ENCODE peak calls at places on chromosome 21, in five cellular contexts. Q, B, F, J and N are unnamed samples.
A peak's percentile ranks its signal among the peaks of the same experiment; 100 is the strongest.

GRCh38 chr21:38814126-38815059 is 8.7 kb downstream of the ETS2 start:
- DNase-seq in J (peak; percentile 40), Q (peak; percentile 41), F (no peak), B (no peak), N (no peak)

GRCh38 chr21:28971171-28971570 is 21.5 kb downstream of the LTN1 start:
- DNase-seq in Q (no peak), B (no peak), J (peak; percentile 16), F (no peak), N (no peak)

GRCh38 chr21:38662224-38662568 is 143.5 kb upstream of the ETS2 start:
- DNase-seq in J (peak; percentile 36), Q (no peak), B (no peak), F (no peak), N (no peak)

GRCh38 chr21:42218836-42219605 is at the start of gene ABCG1:
- DNase-seq in Q (peak; percentile 73), J (peak; percentile 87), B (no peak), F (no peak), N (no peak)

GRCh38 chr21:26449161-26449560 is 123.9 kb downstream of the CYYR1 start:
- DNase-seq in Q (no peak), F (no peak), J (no peak), B (no peak), N (no peak)

GRCh38 chr21:25039461-25040380 is 567.6 kb downstream of the MRPL39 start:
- DNase-seq in B (no peak), F (peak; percentile 4), Q (no peak), J (peak; percentile 34), N (no peak)

GRCh38 chr21:32494946-32495703 is 82.6 kb downstream of the EVA1C start:
- DNase-seq in Q (no peak), F (no peak), B (no peak), J (peak; percentile 32), N (no peak)

GRCh38 chr21:20351138-20351537 is 647.1 kb upstream of the NCAM2 start:
- DNase-seq in Q (no peak), F (no peak), B (no peak), J (no peak), N (no peak)

GRCh38 chr21:39141502-39141901 is 41.7 kb downstream of the PSMG1 start:
- DNase-seq in F (no peak), Q (peak; percentile 41), J (no peak), B (no peak), N (no peak)

GRCh38 chr21:35428489-35428888 is 379.4 kb upstream of the RUNX1 start:
- DNase-seq in Q (no peak), J (peak; percentile 16), F (no peak), B (peak; percentile 59), N (no peak)

GRCh38 chr21:28099296-28099695 is 893.4 kb downstream of the LTN1 start:
- DNase-seq in Q (peak; percentile 25), B (no peak), J (no peak), F (no peak), N (no peak)

GRCh38 chr21:17930102-17930501 is 110.9 kb upstream of the C21orf91 start:
- DNase-seq in F (no peak), Q (no peak), J (no peak), B (no peak), N (no peak)

GRCh38 chr21:26965091-26965566 is 1.8 kb downstream of the ADAMTS5 start:
- DNase-seq in Q (no peak), B (no peak), F (no peak), J (no peak), N (no peak)

GRCh38 chr21:41428311-41428710 is 2.3 kb downstream of the MX1 start:
- DNase-seq in J (no peak), B (peak; percentile 43), F (no peak), Q (no peak), N (no peak)

GRCh38 chr21:39346671-39347327 is 2.1 kb downstream of the HMGN1 start:
- DNase-seq in J (no peak), Q (no peak), B (no peak), F (no peak), N (no peak)

GRCh38 chr21:28754127-28754611 is 238.5 kb downstream of the LTN1 start:
- DNase-seq in Q (no peak), B (peak; percentile 88), F (no peak), J (no peak), N (no peak)

GRCh38 chr21:21101911-21102310 is 103.7 kb downstream of the NCAM2 start:
- DNase-seq in F (no peak), J (peak; percentile 76), B (no peak), Q (no peak), N (no peak)

DNA sequence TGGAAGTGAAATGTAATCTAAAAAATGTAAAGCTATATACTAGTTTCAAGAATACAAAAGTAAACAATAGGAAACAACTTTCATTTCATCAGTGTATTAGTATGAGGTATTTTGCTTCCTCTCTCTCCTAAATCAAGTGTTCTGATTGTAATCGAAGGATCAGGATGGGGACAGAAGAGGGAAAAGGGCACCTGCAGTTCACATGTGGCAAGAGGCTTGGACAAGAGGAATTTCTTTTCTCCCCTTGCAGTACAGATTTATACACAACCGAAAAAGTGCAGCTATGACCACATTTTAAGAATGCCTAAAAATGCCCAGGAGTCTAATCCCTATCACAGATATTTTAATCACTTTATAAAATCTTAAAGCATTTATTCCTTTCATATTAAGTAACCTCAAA is 63.7 kb downstream of the NRIP1 start:
- DNase-seq in B (no peak), F (no peak), J (no peak), Q (no peak), N (no peak)
- H3K4me1 ChIP-seq in B (no peaks in the 10 kb centered on the region), F (no peaks in the 10 kb centered on the region), J (peaks cover 25% of the 10 kb centered on the region), Q (peaks cover 10% of the 10 kb centered on the region), N (peaks cover 9% of the 10 kb centered on the region)

GRCh38 chr21:36966066-36966845 is at the start of gene HLCS:
- DNase-seq in J (peak; percentile 78), B (no peak), F (no peak), Q (peak; percentile 71), N (no peak)
- H3K4me1 ChIP-seq in J (peaks cover 5% of the 10 kb centered on the region), B (no peaks in the 10 kb centered on the region), F (peaks cover 11% of the 10 kb centered on the region), Q (no peaks in the 10 kb centered on the region), N (peaks cover 9% of the 10 kb centered on the region)

GRCh38 chr21:43953028-43953427 is 59.1 kb upstream of the TRAPPC10 start:
- DNase-seq in J (no peak), F (no peak), B (no peak), Q (no peak), N (no peak)
- H3K4me1 ChIP-seq in J (no peaks in the 10 kb centered on the region), F (no peaks in the 10 kb centered on the region), B (no peaks in the 10 kb centered on the region), Q (no peaks in the 10 kb centered on the region), N (no peaks in the 10 kb centered on the region)

DNA sequence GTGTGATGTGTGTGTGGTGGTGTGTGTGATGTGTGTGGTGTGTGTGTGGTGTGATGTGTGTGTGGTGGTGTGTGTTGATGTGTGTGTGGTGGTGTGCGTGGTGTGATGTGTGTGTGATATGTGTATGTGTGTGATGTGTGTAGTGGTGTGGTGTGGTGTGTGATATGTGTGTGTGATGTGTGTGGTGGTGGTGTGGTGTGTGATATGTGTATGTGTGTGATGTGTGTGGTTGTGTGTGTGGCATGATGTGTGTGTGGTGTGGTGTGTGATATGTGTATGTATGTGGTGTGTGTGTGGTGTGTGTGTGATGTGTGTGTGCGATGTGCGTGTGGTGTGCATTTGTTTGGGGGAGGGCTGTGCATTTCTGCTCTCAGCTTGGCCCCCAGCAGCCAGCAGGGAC is 7.1 kb upstream of the PCBP3 start:
- DNase-seq in J (no peak), B (no peak), Q (no peak), F (no peak), N (no peak)
- H3K4me1 ChIP-seq in J (peaks cover 5% of the 10 kb centered on the region), B (no peaks in the 10 kb centered on the region), Q (peaks cover 14% of the 10 kb centered on the region), F (no peaks in the 10 kb centered on the region), N (peaks cover 7% of the 10 kb centered on the region)

GRCh38 chr21:44874497-44875331 is 1.2 kb upstream of the PTTG1IP start:
- DNase-seq in J (peak; percentile 63), B (peak; percentile 85), F (no peak), Q (peak; percentile 61), N (no peak)

GRCh38 chr21:44872266-44872567 is 1.3 kb downstream of the PTTG1IP start:
- DNase-seq in Q (no peak), F (no peak), B (no peak), J (no peak), N (no peak)

GRCh38 chr21:44872568-44873355 is 728 bp downstream of the PTTG1IP start:
- DNase-seq in Q (peak; percentile 51), B (no peak), F (no peak), J (peak; percentile 38), N (no peak)

GRCh38 chr21:44874240-44874496 is 678 bp upstream of the PTTG1IP start:
- DNase-seq in J (no peak), B (no peak), Q (no peak), F (no peak), N (no peak)

GRCh38 chr21:44873356-44874239 is at the start of gene PTTG1IP:
- DNase-seq in J (peak; percentile 98), F (no peak), Q (peak; percentile 99), B (peak; percentile 97), N (peak; percentile 82)
- H3K4me1 ChIP-seq in J (peaks cover 24% of the 10 kb centered on the region), F (peaks cover 27% of the 10 kb centered on the region), Q (no peaks in the 10 kb centered on the region), B (no peaks in the 10 kb centered on the region), N (peaks cover 48% of the 10 kb centered on the region)

GRCh38 chr21:46649356-46649755 is 13.9 kb downstream of the PRMT2 start:
- DNase-seq in F (no peak), B (no peak), J (no peak), Q (no peak), N (no peak)
- H3K4me1 ChIP-seq in F (no peaks in the 10 kb centered on the region), B (no peaks in the 10 kb centered on the region), J (no peaks in the 10 kb centered on the region), Q (no peaks in the 10 kb centered on the region), N (no peaks in the 10 kb centered on the region)

GRCh38 chr21:33948951-33949444 is 33.4 kb upstream of the ATP5PO start:
- DNase-seq in J (no peak), Q (no peak), F (no peak), B (no peak), N (no peak)

GRCh38 chr21:33948096-33948950 is 32.7 kb upstream of the ATP5PO start:
- DNase-seq in J (peak; percentile 94), F (no peak), Q (peak; percentile 55), B (no peak), N (peak; percentile 30)

GRCh38 chr21:33949516-33950424 is 34.2 kb upstream of the ATP5PO start:
- DNase-seq in F (no peak), B (no peak), J (no peak), Q (no peak), N (no peak)

GRCh38 chr21:33945652-33946270 is 30.2 kb upstream of the ATP5PO start:
- DNase-seq in F (no peak), B (no peak), J (no peak), Q (no peak), N (peak; percentile 15)

GRCh38 chr21:33947451-33948095 is 32.0 kb upstream of the ATP5PO start:
- DNase-seq in B (peak; percentile 90), J (peak; percentile 95), Q (peak; percentile 76), F (peak; percentile 73), N (peak; percentile 94)
- H3K4me1 ChIP-seq in B (no peaks in the 10 kb centered on the region), J (peaks cover 27% of the 10 kb centered on the region), Q (peaks cover 4% of the 10 kb centered on the region), F (peaks cover 20% of the 10 kb centered on the region), N (peaks cover 30% of the 10 kb centered on the region)